ENCODE peak calls at places on chromosome 18, in nine cellular contexts. One of them, this sample, is unnamed.

GRCh38 chr18:54880706-54881105 is 52.4 kb downstream of the RAB27B start:
- DNase-seq in mammary epithelial cell: peak
- DNase-seq in IMR-90: peak
- DNase-seq in NCI-H2171 treated with DMSO at 0.1 percent for 48 hours: peak
- DNase-seq in left ventricle myocardium inferior: no peak
- DNase-seq in iris pigment epithelial cell: peak
- DNase-seq in GM23248: peak
- DNase-seq in AML-193: no peak
- DNase-seq in HT1080: peak
- DNase-seq in this sample: no peak

GRCh38 chr18:23835506-23835905 is 146.3 kb downstream of the LAMA3 start:
- DNase-seq in NCI-H2171 treated with DMSO at 0.1 percent for 48 hours: no peak
- DNase-seq in HT1080: no peak
- DNase-seq in GM23248: no peak
- DNase-seq in AML-193: no peak
- DNase-seq in left ventricle myocardium inferior: no peak
- DNase-seq in iris pigment epithelial cell: peak
- DNase-seq in IMR-90: no peak
- DNase-seq in mammary epithelial cell: no peak
- DNase-seq in this sample: no peak

GRCh38 chr18:74623047-74623816 is 25.6 kb downstream of the ZNF407 start:
- DNase-seq in HT1080: no peak
- DNase-seq in iris pigment epithelial cell: peak
- DNase-seq in AML-193: no peak
- DNase-seq in GM23248: peak
- DNase-seq in IMR-90: peak
- DNase-seq in left ventricle myocardium inferior: no peak
- DNase-seq in mammary epithelial cell: no peak
- DNase-seq in NCI-H2171 treated with DMSO at 0.1 percent for 48 hours: no peak
- DNase-seq in this sample: no peak

GRCh38 chr18:73617981-73618380 is 529.7 kb downstream of the FBXO15 start:
- DNase-seq in IMR-90: no peak
- DNase-seq in GM23248: no peak
- DNase-seq in mammary epithelial cell: peak
- DNase-seq in NCI-H2171 treated with DMSO at 0.1 percent for 48 hours: no peak
- DNase-seq in HT1080: no peak
- DNase-seq in AML-193: no peak
- DNase-seq in left ventricle myocardium inferior: no peak
- DNase-seq in iris pigment epithelial cell: no peak
- DNase-seq in this sample: no peak

GRCh38 chr18:46518438-46518837 is 138.6 kb downstream of the LOXHD1 start:
- DNase-seq in AML-193: no peak
- DNase-seq in mammary epithelial cell: peak
- DNase-seq in IMR-90: no peak
- DNase-seq in NCI-H2171 treated with DMSO at 0.1 percent for 48 hours: peak
- DNase-seq in left ventricle myocardium inferior: peak
- DNase-seq in iris pigment epithelial cell: no peak
- DNase-seq in GM23248: no peak
- DNase-seq in HT1080: peak
- DNase-seq in this sample: peak

GRCh38 chr18:50096766-50097435 is 98.0 kb downstream of the MYO5B start:
- DNase-seq in iris pigment epithelial cell: no peak
- DNase-seq in mammary epithelial cell: peak
- DNase-seq in AML-193: no peak
- DNase-seq in NCI-H2171 treated with DMSO at 0.1 percent for 48 hours: no peak
- DNase-seq in IMR-90: no peak
- DNase-seq in GM23248: no peak
- DNase-seq in HT1080: no peak
- DNase-seq in left ventricle myocardium inferior: no peak
- DNase-seq in this sample: no peak

GRCh38 chr18:25033747-25034471 is 318.1 kb downstream of the ZNF521 start:
- DNase-seq in AML-193: no peak
- DNase-seq in left ventricle myocardium inferior: no peak
- DNase-seq in IMR-90: no peak
- DNase-seq in iris pigment epithelial cell: no peak
- DNase-seq in mammary epithelial cell: peak
- DNase-seq in HT1080: no peak
- DNase-seq in NCI-H2171 treated with DMSO at 0.1 percent for 48 hours: peak
- DNase-seq in GM23248: no peak
- DNase-seq in this sample: no peak

GRCh38 chr18:55337908-55338521 is 250.0 kb downstream of the TCF4 start:
- DNase-seq in HT1080: no peak
- DNase-seq in NCI-H2171 treated with DMSO at 0.1 percent for 48 hours: no peak
- DNase-seq in GM23248: peak
- DNase-seq in mammary epithelial cell: no peak
- DNase-seq in iris pigment epithelial cell: no peak
- DNase-seq in AML-193: no peak
- DNase-seq in left ventricle myocardium inferior: peak
- DNase-seq in IMR-90: no peak
- DNase-seq in this sample: peak

GRCh38 chr18:32956591-32957310 is 183.9 kb upstream of the KLHL14 start:
- DNase-seq in HT1080: peak
- DNase-seq in GM23248: peak
- DNase-seq in left ventricle myocardium inferior: no peak
- DNase-seq in iris pigment epithelial cell: peak
- DNase-seq in mammary epithelial cell: peak
- DNase-seq in NCI-H2171 treated with DMSO at 0.1 percent for 48 hours: no peak
- DNase-seq in IMR-90: peak
- DNase-seq in AML-193: no peak
- DNase-seq in this sample: no peak

GRCh38 chr18:59691046-59691395 is 6.2 kb downstream of the CCBE1 start:
- DNase-seq in mammary epithelial cell: peak
- DNase-seq in left ventricle myocardium inferior: no peak
- DNase-seq in AML-193: no peak
- DNase-seq in IMR-90: peak
- DNase-seq in GM23248: peak
- DNase-seq in iris pigment epithelial cell: peak
- DNase-seq in HT1080: peak
- DNase-seq in NCI-H2171 treated with DMSO at 0.1 percent for 48 hours: peak
- DNase-seq in this sample: no peak

GRCh38 chr18:75173758-75174157 is 35.2 kb downstream of the PTGR3 start:
- DNase-seq in iris pigment epithelial cell: no peak
- DNase-seq in NCI-H2171 treated with DMSO at 0.1 percent for 48 hours: no peak
- DNase-seq in left ventricle myocardium inferior: no peak
- DNase-seq in HT1080: no peak
- DNase-seq in mammary epithelial cell: no peak
- DNase-seq in GM23248: no peak
- DNase-seq in AML-193: no peak
- DNase-seq in IMR-90: no peak
- DNase-seq in this sample: no peak

GRCh38 chr18:48803951-48804855 is 146.6 kb downstream of the SMAD7 start:
- DNase-seq in HT1080: no peak
- DNase-seq in iris pigment epithelial cell: no peak
- DNase-seq in left ventricle myocardium inferior: peak
- DNase-seq in mammary epithelial cell: no peak
- DNase-seq in NCI-H2171 treated with DMSO at 0.1 percent for 48 hours: no peak
- DNase-seq in AML-193: no peak
- DNase-seq in GM23248: no peak
- DNase-seq in IMR-90: no peak
- DNase-seq in this sample: no peak

GRCh38 chr18:76557026-76557575 is 62.1 kb upstream of the ZNF516 start:
- DNase-seq in NCI-H2171 treated with DMSO at 0.1 percent for 48 hours: no peak
- DNase-seq in HT1080: no peak
- DNase-seq in IMR-90: peak
- DNase-seq in GM23248: no peak
- DNase-seq in iris pigment epithelial cell: peak
- DNase-seq in AML-193: no peak
- DNase-seq in left ventricle myocardium inferior: no peak
- DNase-seq in mammary epithelial cell: no peak
- DNase-seq in this sample: no peak

GRCh38 chr18:32769242-32770180 is 3.3 kb downstream of the KLHL14 start:
- DNase-seq in GM23248: no peak
- DNase-seq in IMR-90: no peak
- DNase-seq in NCI-H2171 treated with DMSO at 0.1 percent for 48 hours: no peak
- DNase-seq in HT1080: no peak
- DNase-seq in left ventricle myocardium inferior: no peak
- DNase-seq in iris pigment epithelial cell: no peak
- DNase-seq in mammary epithelial cell: no peak
- DNase-seq in AML-193: no peak
- DNase-seq in this sample: no peak

GRCh38 chr18:21194871-21195771 is 46.9 kb upstream of the GREB1L start:
- DNase-seq in mammary epithelial cell: peak
- DNase-seq in HT1080: peak
- DNase-seq in left ventricle myocardium inferior: no peak
- DNase-seq in GM23248: peak
- DNase-seq in AML-193: peak
- DNase-seq in iris pigment epithelial cell: peak
- DNase-seq in NCI-H2171 treated with DMSO at 0.1 percent for 48 hours: peak
- DNase-seq in IMR-90: peak
- DNase-seq in this sample: no peak

GRCh38 chr18:9086624-9087023 is 15.9 kb upstream of the NDUFV2 start:
- DNase-seq in left ventricle myocardium inferior: no peak
- DNase-seq in iris pigment epithelial cell: no peak
- DNase-seq in IMR-90: no peak
- DNase-seq in mammary epithelial cell: no peak
- DNase-seq in AML-193: no peak
- DNase-seq in NCI-H2171 treated with DMSO at 0.1 percent for 48 hours: no peak
- DNase-seq in GM23248: no peak
- DNase-seq in HT1080: no peak
- DNase-seq in this sample: no peak

GRCh38 chr18:28267276-28267675 is 90.3 kb upstream of the CDH2 start:
- DNase-seq in NCI-H2171 treated with DMSO at 0.1 percent for 48 hours: no peak
- DNase-seq in mammary epithelial cell: no peak
- DNase-seq in GM23248: no peak
- DNase-seq in HT1080: no peak
- DNase-seq in left ventricle myocardium inferior: no peak
- DNase-seq in iris pigment epithelial cell: peak
- DNase-seq in IMR-90: no peak
- DNase-seq in AML-193: no peak
- DNase-seq in this sample: no peak

GRCh38 chr18:46110406-46110805 is 6.2 kb downstream of the HAUS1 start:
- DNase-seq in HT1080: no peak
- DNase-seq in iris pigment epithelial cell: no peak
- DNase-seq in AML-193: no peak
- DNase-seq in NCI-H2171 treated with DMSO at 0.1 percent for 48 hours: no peak
- DNase-seq in GM23248: no peak
- DNase-seq in left ventricle myocardium inferior: no peak
- DNase-seq in IMR-90: no peak
- DNase-seq in mammary epithelial cell: peak
- DNase-seq in this sample: no peak

GRCh38 chr18:43396266-43396665 is 119.0 kb upstream of the SYT4 start:
- DNase-seq in left ventricle myocardium inferior: no peak
- DNase-seq in GM23248: peak
- DNase-seq in iris pigment epithelial cell: peak
- DNase-seq in NCI-H2171 treated with DMSO at 0.1 percent for 48 hours: peak
- DNase-seq in IMR-90: no peak
- DNase-seq in mammary epithelial cell: no peak
- DNase-seq in AML-193: no peak
- DNase-seq in HT1080: no peak
- DNase-seq in this sample: no peak

GRCh38 chr18:69969491-69969890 is 21.8 kb upstream of the CD226 start:
- DNase-seq in IMR-90: no peak
- DNase-seq in mammary epithelial cell: no peak
- DNase-seq in AML-193: no peak
- DNase-seq in left ventricle myocardium inferior: no peak
- DNase-seq in NCI-H2171 treated with DMSO at 0.1 percent for 48 hours: no peak
- DNase-seq in GM23248: no peak
- DNase-seq in HT1080: no peak
- DNase-seq in iris pigment epithelial cell: peak
- DNase-seq in this sample: no peak

GRCh38 chr18:63518178-63519012 is 23.8 kb upstream of the SERPINB12 start:
- DNase-seq in GM23248: peak
- DNase-seq in HT1080: peak
- DNase-seq in NCI-H2171 treated with DMSO at 0.1 percent for 48 hours: peak
- DNase-seq in AML-193: peak
- DNase-seq in left ventricle myocardium inferior: no peak
- DNase-seq in iris pigment epithelial cell: peak
- DNase-seq in IMR-90: peak
- DNase-seq in mammary epithelial cell: peak
- DNase-seq in this sample: peak

GRCh38 chr18:38695559-38696270 is 1130.1 kb upstream of the CELF4 start:
- DNase-seq in mammary epithelial cell: peak
- DNase-seq in HT1080: peak
- DNase-seq in AML-193: no peak
- DNase-seq in iris pigment epithelial cell: peak
- DNase-seq in IMR-90: no peak
- DNase-seq in GM23248: peak
- DNase-seq in left ventricle myocardium inferior: no peak
- DNase-seq in NCI-H2171 treated with DMSO at 0.1 percent for 48 hours: no peak
- DNase-seq in this sample: no peak

GRCh38 chr18:7921938-7922587 is 354.9 kb downstream of the PTPRM start:
- DNase-seq in GM23248: peak
- DNase-seq in NCI-H2171 treated with DMSO at 0.1 percent for 48 hours: no peak
- DNase-seq in left ventricle myocardium inferior: no peak
- DNase-seq in mammary epithelial cell: peak
- DNase-seq in AML-193: no peak
- DNase-seq in iris pigment epithelial cell: peak
- DNase-seq in IMR-90: peak
- DNase-seq in HT1080: peak
- DNase-seq in this sample: no peak

GRCh38 chr18:39962546-39962945 is 1992.5 kb upstream of the PIK3C3 start:
- DNase-seq in AML-193: no peak
- DNase-seq in NCI-H2171 treated with DMSO at 0.1 percent for 48 hours: no peak
- DNase-seq in mammary epithelial cell: peak
- DNase-seq in IMR-90: no peak
- DNase-seq in HT1080: no peak
- DNase-seq in iris pigment epithelial cell: peak
- DNase-seq in left ventricle myocardium inferior: no peak
- DNase-seq in GM23248: no peak
- DNase-seq in this sample: no peak

This sample was measured in heart left ventricle.